ENCODE peak calls at places on chromosomes 5 and 9, in four cellular contexts. X, F, P and S are unnamed samples.

GRCh38 chr5:14240366-14240765 is 97.2 kb downstream of the TRIO start:
- DNase-seq in X (peak; percentile 59), F (no peak), P (no peak), S (no peak)

GRCh38 chr5:143148461-143149170 is 254.9 kb downstream of the NR3C1 start:
- DNase-seq in X (peak; percentile 76), F (no peak), P (no peak), S (no peak)

GRCh38 chr9:3526903-3527652 is 1.3 kb upstream of the RFX3 start:
- DNase-seq in X (peak; percentile 13), F (peak; percentile 52), P (no peak), S (peak; percentile 52)

GRCh38 chr9:127360829-127361228 is 36.1 kb upstream of the SLC2A8 start:
- DNase-seq in X (peak; percentile 20), F (no peak), P (no peak), S (peak; percentile 47)

GRCh38 chr5:9622891-9623547 is 7.1 kb downstream of the TAS2R1 start:
- DNase-seq in X (peak; percentile 93), F (no peak), P (no peak), S (no peak)

GRCh38 chr5:150077060-150077459 is 9.3 kb downstream of the CSF1R start:
- DNase-seq in X (no peak), F (peak; percentile 20), P (no peak), S (no peak)

GRCh38 chr9:116288658-116289057 is 135.1 kb downstream of the PAPPA start:
- DNase-seq in X (peak; percentile 98), F (no peak), P (no peak), S (no peak)

GRCh38 chr5:219492-219891 is 1.4 kb downstream of the SDHA start:
- DNase-seq in X (peak; percentile 50), F (no peak), P (no peak), S (no peak)

GRCh38 chr9:84343111-84343521 is 2.6 kb upstream of the SLC28A3 start:
- DNase-seq in X (peak; percentile 52), F (no peak), P (no peak), S (no peak)

GRCh38 chr5:97242351-97242750 is 59.3 kb upstream of the RIOK2 start:
- DNase-seq in X (no peak), F (no peak), P (no peak), S (no peak)

GRCh38 chr9:122261469-122261881 is 3.2 kb downstream of the RBM18 start:
- DNase-seq in X (peak; percentile 67), F (no peak), P (no peak), S (peak; percentile 42)

GRCh38 chr5:18533137-18533536 is 898.9 kb downstream of the TAF11L14 start:
- DNase-seq in X (no peak), F (no peak), P (no peak), S (no peak)

GRCh38 chr5:4191024-4191423 is 595.4 kb downstream of the IRX1 start:
- DNase-seq in X (no peak), F (no peak), P (no peak), S (no peak)

GRCh38 chr9:14766299-14766698 is 43.8 kb upstream of the CER1 start:
- DNase-seq in X (peak; percentile 3), F (no peak), P (no peak), S (no peak)

GRCh38 chr9:14770592-14770991 is 48.1 kb upstream of the CER1 start:
- DNase-seq in X (no peak), F (no peak), P (no peak), S (no peak)

GRCh38 chr9:14769235-14769580 is 46.7 kb upstream of the CER1 start:
- DNase-seq in X (peak; percentile 5), F (no peak), P (no peak), S (peak; percentile 27)

DNA sequence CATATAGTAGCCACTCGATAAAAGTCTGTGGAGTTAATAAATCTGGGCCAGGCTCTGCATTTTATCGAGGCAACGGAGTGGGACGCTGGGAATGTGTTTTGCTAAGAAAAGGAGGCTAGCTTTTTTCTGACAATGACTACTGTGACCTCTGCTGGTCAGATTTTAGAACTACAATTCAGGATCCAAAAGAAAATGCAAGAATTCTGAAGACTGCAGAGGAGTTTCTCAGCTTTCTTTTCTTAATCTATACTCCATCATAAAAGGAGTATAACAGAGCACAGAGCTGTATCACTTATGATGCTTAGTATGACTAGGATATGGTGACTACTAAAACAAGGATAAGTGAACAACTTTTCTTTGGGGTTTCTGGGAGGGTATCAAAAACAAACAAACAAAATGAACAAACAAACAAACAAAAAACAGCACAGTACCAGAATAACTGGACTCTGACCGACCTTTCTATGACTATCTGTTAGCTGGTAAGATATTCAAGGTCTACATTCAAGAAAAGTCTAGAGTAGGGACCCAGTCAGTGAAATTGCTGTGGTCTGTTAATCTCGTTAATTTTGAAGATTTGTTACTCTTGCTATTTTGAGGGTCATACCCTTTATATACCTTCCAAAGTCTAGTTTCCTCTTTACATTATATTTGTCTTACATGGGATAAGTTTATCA is 46.2 kb upstream of the CER1 start:
- DNase-seq in X (peak; percentile 51), F (no peak), P (no peak), S (peak; percentile 10)
- TF ChIP-seq CHD1 in X (no peak), F (no peak), P (no peak), S (no peak)

GRCh38 chr9:4590430-4591122 is 71.5 kb upstream of the PLPP6 start:
- DNase-seq in X (peak; percentile 57), F (no peak), P (no peak), S (no peak)
- TF ChIP-seq CHD1 in X (no peak), F (no peak), P (no peak), S (no peak)

DNA sequence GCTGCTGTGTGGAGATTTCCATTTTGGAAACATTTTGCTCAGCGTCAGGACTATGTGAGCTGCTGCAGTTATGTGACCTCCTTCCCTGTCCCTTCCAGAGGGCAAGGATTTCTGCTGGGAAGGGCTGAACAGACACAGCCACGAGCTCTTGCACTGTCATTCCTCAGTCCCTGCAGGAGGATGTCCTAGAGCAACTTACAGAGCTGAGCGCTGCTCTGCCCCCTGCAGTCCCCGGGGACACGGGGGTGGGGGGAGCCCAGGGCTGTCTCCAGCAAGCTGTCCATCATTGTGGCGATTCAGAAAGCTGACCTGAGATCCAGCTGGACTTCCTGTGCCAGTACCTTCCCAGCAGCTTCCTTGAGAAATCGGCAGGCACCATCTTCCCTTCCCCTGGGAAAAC is 28.0 kb upstream of the MAP1B start:
- DNase-seq in X (no peak), F (peak; percentile 58), P (no peak), S (no peak)
- TF ChIP-seq CHD1 in X (no peak), F (no peak), P (no peak), S (no peak)

GRCh38 chr9:20989923-20990341 is 41.5 kb downstream of the HACD4 start:
- DNase-seq in X (no peak), F (no peak), P (no peak), S (no peak)
- TF ChIP-seq CHD1 in X (no peak), F (no peak), P (no peak), S (no peak)